ENCODE peak calls at places on chromosomes 5 and 9, in nine cellular contexts. R, S, N, K, Q, L, I, M and A are unnamed samples.

GRCh38 chr9:77989909-77990308 is 41.7 kb downstream of the GNAQ start:
- DNase-seq in L (no peak), K (no peak), M (no peak), I (no peak), N (no peak), S (no peak), R (no peak), Q (no peak), A (no peak)

GRCh38 chr5:106755789-106756188 is 914.9 kb downstream of the EFNA5 start:
- DNase-seq in Q (no peak), N (no peak), L (no peak), R (no peak), K (peak), I (no peak), S (no peak), M (no peak), A (no peak)

GRCh38 chr5:195401-196160 is 4.3 kb downstream of the LRRC14B start:
- DNase-seq in N (no peak), Q (peak), L (no peak), M (no peak), R (no peak), I (no peak), S (no peak), K (no peak), A (no peak)

GRCh38 chr9:70594546-70594945 is 180.1 kb upstream of the KLF9 start:
- DNase-seq in R (no peak), L (no peak), N (no peak), K (no peak), M (peak), Q (no peak), S (no peak), I (no peak), A (no peak)

GRCh38 chr9:75648021-75648420 is 242.5 kb upstream of the PCSK5 start:
- DNase-seq in K (no peak), S (no peak), M (no peak), L (no peak), R (no peak), N (no peak), Q (no peak), I (no peak), A (no peak)

GRCh38 chr9:12822111-12822510 is 47.3 kb downstream of the LURAP1L start:
- DNase-seq in L (no peak), Q (no peak), N (no peak), M (peak), I (no peak), R (no peak), S (no peak), K (no peak), A (no peak)

GRCh38 chr5:90909945-90910344 is 351.3 kb downstream of the ADGRV1 start:
- DNase-seq in S (no peak), N (no peak), I (no peak), M (no peak), R (no peak), Q (no peak), K (no peak), L (no peak), A (no peak)

GRCh38 chr5:118857700-118858099 is 130.6 kb downstream of the DTWD2 start:
- DNase-seq in S (no peak), N (no peak), L (no peak), R (no peak), M (peak), K (no peak), I (no peak), Q (no peak), A (no peak)

GRCh38 chr5:81315336-81315735 is 13.9 kb downstream of the ZCCHC9 start:
- DNase-seq in I (no peak), R (no peak), M (peak), L (no peak), N (no peak), Q (no peak), K (peak), S (peak), A (no peak)

GRCh38 chr5:19496056-19496455 is 491.9 kb downstream of the CDH18 start:
- DNase-seq in R (no peak), I (no peak), L (no peak), M (no peak), N (no peak), K (peak), Q (no peak), S (no peak), A (no peak)

GRCh38 chr9:6788175-6789016 is 30.6 kb downstream of the KDM4C start:
- DNase-seq in R (no peak), S (no peak), L (no peak), N (no peak), Q (no peak), I (peak), K (peak), M (peak), A (no peak)

GRCh38 chr9:124029617-124030016 is 18.0 kb downstream of the LHX2 start:
- DNase-seq in M (no peak), L (no peak), K (no peak), R (no peak), Q (no peak), S (no peak), I (no peak), N (no peak), A (no peak)

GRCh38 chr5:57684299-57684702 is 201.7 kb upstream of the ACTBL2 start:
- DNase-seq in S (no peak), I (no peak), R (no peak), Q (no peak), M (no peak), N (no peak), K (no peak), L (no peak), A (no peak)

GRCh38 chr5:14268236-14268701 is 125.1 kb downstream of the TRIO start:
- DNase-seq in R (no peak), K (peak), I (peak), L (no peak), S (no peak), M (peak), N (no peak), Q (no peak), A (no peak)

GRCh38 chr5:78399115-78399514 is 38.7 kb downstream of the SCAMP1 start:
- DNase-seq in L (no peak), I (no peak), K (no peak), N (no peak), Q (no peak), R (no peak), S (no peak), M (no peak), A (no peak)

GRCh38 chr5:56384186-56384585 is 151.1 kb upstream of the ANKRD55 start:
- DNase-seq in R (no peak), I (no peak), M (no peak), N (no peak), L (no peak), S (no peak), K (no peak), Q (no peak), A (no peak)

DNA sequence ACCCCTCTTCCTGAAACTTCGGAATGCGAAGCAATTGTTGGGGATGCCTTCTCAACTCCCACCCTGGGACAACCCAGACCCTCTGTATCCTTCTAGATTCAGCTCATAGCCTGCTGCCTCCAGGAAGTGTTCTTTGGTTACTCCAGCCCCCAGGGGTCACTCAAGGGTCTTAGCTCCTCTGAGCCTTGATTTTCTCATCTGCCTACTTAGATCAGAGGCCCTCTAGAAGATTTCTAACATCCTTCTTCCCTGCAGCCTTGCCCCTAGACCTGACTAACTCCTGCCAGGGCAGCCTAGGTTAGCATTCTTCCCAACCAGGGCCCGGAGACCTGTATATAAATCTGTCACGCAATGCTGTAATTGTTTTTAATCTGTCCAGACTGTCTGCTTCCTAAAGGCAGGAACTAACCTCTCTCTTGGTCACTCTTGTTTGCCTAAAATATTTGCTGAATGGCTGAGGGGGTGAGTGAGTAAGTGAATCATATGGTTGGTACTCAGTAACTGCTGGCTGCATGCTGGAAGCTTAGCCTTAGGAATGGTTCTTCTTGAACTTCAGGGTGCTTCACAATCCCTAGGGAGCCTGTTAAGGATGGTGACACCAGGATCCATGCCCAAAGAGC is 8.2 kb downstream of the GALNT10 start:
- DNase-seq in Q (no peak), K (no peak), N (no peak), M (peak), I (peak), S (peak), R (no peak), L (no peak), A (no peak)
- H3K27ac ChIP-seq in Q (peak), K (no peak), N (no peak), M (peak), I (no peak), S (peak), R (no peak), L (peak), A (peak)

DNA sequence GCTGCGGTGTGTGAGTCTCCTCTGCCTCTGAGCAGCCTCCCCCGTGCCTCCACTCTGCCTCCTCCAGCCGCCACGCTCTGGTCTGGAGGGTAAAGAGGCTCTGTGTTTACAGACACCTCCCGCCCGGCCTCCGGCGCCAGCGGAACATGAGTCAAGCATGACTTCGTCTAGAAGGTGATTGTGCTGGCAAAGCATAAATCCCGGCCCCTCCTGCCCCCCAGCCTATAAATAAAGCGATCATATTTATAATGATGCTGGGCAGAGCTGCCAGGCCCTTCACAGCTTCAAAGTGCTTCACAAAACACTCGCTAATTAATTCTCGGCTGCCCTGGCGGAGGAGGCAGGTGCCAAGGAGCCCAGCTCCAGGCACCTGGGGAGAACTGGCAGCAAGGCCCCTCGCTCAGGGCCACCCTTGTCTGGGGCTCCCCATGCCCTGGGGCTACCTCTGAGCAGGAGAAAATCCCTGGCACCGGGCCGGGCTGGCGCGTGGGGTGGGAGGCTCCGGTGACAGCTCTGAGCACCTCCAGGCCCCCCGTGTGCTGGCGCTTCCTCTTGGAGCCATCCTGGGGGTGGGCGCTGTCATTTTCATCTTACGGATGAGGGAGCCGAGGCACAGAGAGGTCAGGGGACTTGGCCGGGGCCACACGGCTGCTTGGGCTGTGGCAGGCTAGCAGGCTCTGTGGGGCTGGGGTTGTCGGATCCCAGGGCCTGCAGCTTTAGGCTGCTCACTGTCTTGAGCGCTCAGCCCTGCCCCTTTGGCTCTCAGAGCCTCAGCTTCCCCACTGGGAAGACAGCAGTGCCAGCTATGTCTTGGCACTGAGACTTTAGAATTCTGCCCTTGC is 87.9 kb downstream of the RXRA start:
- DNase-seq in M (peak), L (no peak), I (no peak), Q (peak), K (no peak), S (peak), N (no peak), R (no peak), A (no peak)
- H3K27ac ChIP-seq in M (peak), L (no peak), I (no peak), Q (peak), K (peak), S (no peak), N (no peak), R (no peak), A (no peak)

GRCh38 chr9:137745541-137745991 is 126.8 kb downstream of the EHMT1 start:
- DNase-seq in L (no peak), I (peak), K (peak), S (no peak), N (no peak), Q (no peak), M (peak), R (no peak), A (peak)
- H3K27ac ChIP-seq in L (no peak), I (peak), K (no peak), S (peak), N (no peak), Q (no peak), M (no peak), R (peak), A (no peak)

DNA sequence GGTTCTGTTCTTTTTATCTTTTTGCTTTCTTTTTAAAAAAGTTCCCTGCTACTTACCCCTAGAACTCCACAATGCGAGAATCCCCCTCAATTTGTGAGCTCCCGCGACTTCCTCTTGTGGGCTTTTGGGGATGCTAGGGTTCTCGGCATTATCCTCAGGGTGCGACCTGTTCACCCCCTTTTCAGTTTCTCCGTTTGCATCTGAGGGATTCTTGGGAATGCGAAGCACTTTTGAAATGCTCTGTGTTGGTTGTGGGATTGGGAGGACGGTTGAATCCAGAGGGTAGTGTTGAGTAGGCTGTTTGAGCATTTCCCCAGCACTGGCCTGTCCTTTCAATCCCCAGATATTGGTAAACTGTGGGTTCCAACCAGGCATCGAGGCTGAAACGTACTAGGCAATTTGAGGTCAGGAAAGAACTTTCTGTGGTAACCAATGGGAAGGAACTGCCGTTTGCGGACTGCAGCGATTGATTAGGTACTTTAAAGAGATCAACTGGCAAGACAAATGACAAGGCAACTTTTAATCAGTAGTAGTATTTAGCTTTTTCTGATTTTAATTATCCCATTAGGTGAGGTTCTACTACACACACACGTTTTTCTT is 415 bp downstream of the XRCC4 start:
- DNase-seq in S (no peak), I (peak), M (peak), L (no peak), K (no peak), N (peak), Q (no peak), R (no peak), A (no peak)
- H3K27ac ChIP-seq in S (peak), I (peak), M (peak), L (peak), K (peak), N (peak), Q (peak), R (peak), A (peak)

DNA sequence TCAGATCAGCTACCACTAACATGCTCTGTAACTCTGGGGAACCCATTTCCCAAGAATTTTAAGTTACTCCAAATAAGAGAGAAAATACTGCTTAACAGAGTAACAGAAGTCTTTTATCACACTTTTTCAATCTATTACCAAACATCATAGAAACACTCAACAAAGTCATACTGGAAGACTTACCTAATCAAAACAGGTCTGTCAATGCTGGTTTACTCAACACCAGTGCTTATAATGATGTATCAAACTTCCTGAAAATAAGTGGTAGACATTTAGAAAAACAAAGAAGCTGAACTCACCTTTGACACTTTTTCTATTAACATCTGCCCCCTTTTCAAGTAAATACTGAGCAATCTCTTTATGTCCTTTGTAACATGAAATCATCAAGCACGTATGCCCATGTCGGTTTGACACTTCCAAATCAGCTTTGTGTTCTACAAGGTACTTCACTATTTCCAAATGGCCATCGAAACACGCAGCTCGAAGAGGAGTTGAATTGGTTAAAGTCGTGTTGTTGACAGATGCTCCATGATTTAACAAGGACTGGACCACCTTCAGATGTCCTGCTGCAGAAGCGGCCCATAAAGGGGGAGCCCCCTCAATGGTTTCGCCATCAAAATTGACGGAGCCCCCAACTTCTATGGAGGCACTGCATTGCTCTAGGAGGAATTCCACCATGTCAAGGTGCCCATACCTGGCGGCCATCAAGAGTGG is 1.8 kb downstream of the FEM1C start:
- DNase-seq in S (no peak), K (no peak), M (peak), L (no peak), I (no peak), R (no peak), Q (no peak), N (no peak), A (no peak)
- H3K27ac ChIP-seq in S (no peak), K (no peak), M (peak), L (no peak), I (peak), R (no peak), Q (peak), N (peak), A (peak)

GRCh38 chr5:150662731-150663516 is 1.9 kb downstream of the MYOZ3 start:
- DNase-seq in K (no peak), I (no peak), L (no peak), M (no peak), Q (no peak), R (no peak), S (no peak), N (no peak), A (no peak)

GRCh38 chr5:150659360-150660107 is 1.5 kb upstream of the MYOZ3 start:
- DNase-seq in L (no peak), R (no peak), M (no peak), Q (no peak), S (no peak), I (no peak), K (no peak), N (no peak), A (no peak)

GRCh38 chr5:150660108-150660831 is 781 bp upstream of the MYOZ3 start:
- DNase-seq in M (no peak), S (no peak), L (no peak), N (no peak), I (no peak), R (no peak), Q (no peak), K (no peak), A (no peak)

GRCh38 chr5:150661821-150662596 is 958 bp downstream of the MYOZ3 start:
- DNase-seq in S (no peak), R (no peak), Q (no peak), L (no peak), K (no peak), I (no peak), M (no peak), N (no peak), A (no peak)

GRCh38 chr5:150661086-150661485 is at the start of gene MYOZ3:
- DNase-seq in K (no peak), Q (no peak), N (no peak), L (no peak), S (no peak), I (no peak), M (no peak), R (no peak), A (no peak)
- H3K27ac ChIP-seq in K (no peak), Q (no peak), N (no peak), L (no peak), S (no peak), I (no peak), M (no peak), R (peak), A (no peak)